ENCODE peak calls at places on chromosomes 4 and X, in six cellular contexts. One of them, this sample, is unnamed.

GRCh38 chr4:137576437-137576836 is 44.1 kb upstream of the PCDH18 start:
- DNase-seq in HFFc6: peak
- DNase-seq in astrocyte: no peak
- DNase-seq in astrocyte of the spinal cord: no peak
- DNase-seq in neural crest cell: no peak
- DNase-seq in glutamatergic neuron: no peak
- DNase-seq in this sample: no peak

GRCh38 chr4:10917475-10918103 is 233.0 kb upstream of the CLNK start:
- DNase-seq in neural crest cell: no peak
- DNase-seq in HFFc6: no peak
- DNase-seq in astrocyte of the spinal cord: peak
- DNase-seq in glutamatergic neuron: no peak
- DNase-seq in astrocyte: peak
- DNase-seq in this sample: no peak

GRCh38 chr4:188139141-188139540 is at the start of gene TRIML1:
- DNase-seq in HFFc6: no peak
- DNase-seq in glutamatergic neuron: no peak
- DNase-seq in astrocyte of the spinal cord: no peak
- DNase-seq in neural crest cell: no peak
- DNase-seq in astrocyte: no peak
- DNase-seq in this sample: no peak

GRCh38 chrX:16873106-16873505 is 2.9 kb upstream of the RBBP7 start:
- DNase-seq in astrocyte: no peak
- DNase-seq in astrocyte of the spinal cord: no peak
- DNase-seq in HFFc6: no peak
- DNase-seq in neural crest cell: no peak
- DNase-seq in glutamatergic neuron: no peak
- DNase-seq in this sample: no peak

GRCh38 chrX:22629105-22629725 is 356.5 kb downstream of the CBLL2 start:
- DNase-seq in astrocyte: peak
- DNase-seq in astrocyte of the spinal cord: peak
- DNase-seq in glutamatergic neuron: no peak
- DNase-seq in HFFc6: peak
- DNase-seq in neural crest cell: no peak
- DNase-seq in this sample: no peak

GRCh38 chr4:132238697-132239096 is 910.4 kb upstream of the PCDH10 start:
- DNase-seq in astrocyte of the spinal cord: no peak
- DNase-seq in glutamatergic neuron: no peak
- DNase-seq in HFFc6: no peak
- DNase-seq in astrocyte: no peak
- DNase-seq in neural crest cell: no peak
- DNase-seq in this sample: no peak

GRCh38 chrX:139931646-139932076 is 1.2 kb downstream of the ATP11C start:
- DNase-seq in glutamatergic neuron: no peak
- DNase-seq in astrocyte of the spinal cord: no peak
- DNase-seq in neural crest cell: peak
- DNase-seq in HFFc6: no peak
- DNase-seq in astrocyte: no peak
- DNase-seq in this sample: no peak

GRCh38 chrX:10125248-10125615 is 31.5 kb upstream of the CLCN4 start:
- DNase-seq in astrocyte: no peak
- DNase-seq in neural crest cell: no peak
- DNase-seq in astrocyte of the spinal cord: no peak
- DNase-seq in glutamatergic neuron: no peak
- DNase-seq in HFFc6: no peak
- DNase-seq in this sample: no peak

GRCh38 chrX:110691446-110691845 is 104.2 kb downstream of the CHRDL1 start:
- DNase-seq in neural crest cell: no peak
- DNase-seq in glutamatergic neuron: no peak
- DNase-seq in astrocyte of the spinal cord: peak
- DNase-seq in astrocyte: peak
- DNase-seq in HFFc6: no peak
- DNase-seq in this sample: no peak

GRCh38 chr4:56330691-56331090 is 56.6 kb downstream of the AASDH start:
- DNase-seq in HFFc6: no peak
- DNase-seq in glutamatergic neuron: no peak
- DNase-seq in neural crest cell: no peak
- DNase-seq in astrocyte: no peak
- DNase-seq in astrocyte of the spinal cord: peak
- DNase-seq in this sample: no peak

GRCh38 chr4:76579596-76580375 is 144.8 kb downstream of the SHROOM3 start:
- DNase-seq in astrocyte: no peak
- DNase-seq in glutamatergic neuron: no peak
- DNase-seq in HFFc6: no peak
- DNase-seq in astrocyte of the spinal cord: no peak
- DNase-seq in neural crest cell: no peak
- DNase-seq in this sample: no peak

GRCh38 chrX:31397119-31397518 is 325.3 kb upstream of the FTHL17 start:
- DNase-seq in HFFc6: peak
- DNase-seq in glutamatergic neuron: no peak
- DNase-seq in astrocyte of the spinal cord: peak
- DNase-seq in astrocyte: peak
- DNase-seq in neural crest cell: no peak
- DNase-seq in this sample: no peak

GRCh38 chrX:154779261-154779660 is 16.6 kb downstream of the DKC1 start:
- DNase-seq in astrocyte of the spinal cord: peak
- DNase-seq in glutamatergic neuron: peak
- DNase-seq in neural crest cell: no peak
- DNase-seq in astrocyte: peak
- DNase-seq in HFFc6: peak
- DNase-seq in this sample: no peak

GRCh38 chr4:4871267-4872147 is 12.0 kb downstream of the MSX1 start:
- DNase-seq in HFFc6: no peak
- DNase-seq in neural crest cell: no peak
- DNase-seq in glutamatergic neuron: no peak
- DNase-seq in astrocyte: no peak
- DNase-seq in astrocyte of the spinal cord: no peak
- DNase-seq in this sample: no peak

GRCh38 chr4:24256547-24256946 is 327.8 kb downstream of the DHX15 start:
- DNase-seq in astrocyte: no peak
- DNase-seq in neural crest cell: no peak
- DNase-seq in HFFc6: no peak
- DNase-seq in glutamatergic neuron: no peak
- DNase-seq in astrocyte of the spinal cord: no peak
- DNase-seq in this sample: no peak

GRCh38 chr4:76658231-76659102 is 223.4 kb downstream of the SHROOM3 start:
- DNase-seq in astrocyte of the spinal cord: peak
- DNase-seq in astrocyte: peak
- DNase-seq in HFFc6: peak
- DNase-seq in neural crest cell: no peak
- DNase-seq in glutamatergic neuron: no peak
- DNase-seq in this sample: no peak

GRCh38 chr4:98199247-98199646 is 56.0 kb upstream of the STPG2 start:
- DNase-seq in neural crest cell: no peak
- DNase-seq in glutamatergic neuron: no peak
- DNase-seq in HFFc6: no peak
- DNase-seq in astrocyte: no peak
- DNase-seq in astrocyte of the spinal cord: no peak
- DNase-seq in this sample: no peak

GRCh38 chrX:68989865-68990606 is 161.2 kb downstream of the EFNB1 start:
- DNase-seq in astrocyte of the spinal cord: peak
- DNase-seq in glutamatergic neuron: peak
- DNase-seq in astrocyte: peak
- DNase-seq in neural crest cell: peak
- DNase-seq in HFFc6: peak
- DNase-seq in this sample: no peak

GRCh38 chrX:87140800-87141483 is 376.7 kb upstream of the KLHL4 start:
- DNase-seq in glutamatergic neuron: no peak
- DNase-seq in HFFc6: no peak
- DNase-seq in astrocyte of the spinal cord: no peak
- DNase-seq in astrocyte: no peak
- DNase-seq in neural crest cell: no peak
- DNase-seq in this sample: no peak

GRCh38 chrX:87409113-87409841 is 108.3 kb upstream of the KLHL4 start:
- DNase-seq in glutamatergic neuron: no peak
- DNase-seq in HFFc6: no peak
- DNase-seq in astrocyte of the spinal cord: peak
- DNase-seq in neural crest cell: no peak
- DNase-seq in astrocyte: peak
- DNase-seq in this sample: no peak

GRCh38 chr4:40243390-40243948 is 46.6 kb downstream of the RHOH start:
- DNase-seq in neural crest cell: no peak
- DNase-seq in astrocyte: no peak
- DNase-seq in glutamatergic neuron: no peak
- DNase-seq in astrocyte of the spinal cord: no peak
- DNase-seq in HFFc6: no peak
- DNase-seq in this sample: no peak

GRCh38 chr4:64582492-64582891 is 173.2 kb upstream of the TECRL start:
- DNase-seq in astrocyte: no peak
- DNase-seq in glutamatergic neuron: no peak
- DNase-seq in HFFc6: no peak
- DNase-seq in astrocyte of the spinal cord: no peak
- DNase-seq in neural crest cell: no peak
- DNase-seq in this sample: no peak

GRCh38 chr4:3484057-3484973 is 21.2 kb downstream of the DOK7 start:
- DNase-seq in HFFc6: no peak
- DNase-seq in astrocyte: no peak
- DNase-seq in neural crest cell: no peak
- DNase-seq in astrocyte of the spinal cord: no peak
- DNase-seq in glutamatergic neuron: no peak
- DNase-seq in this sample: peak

GRCh38 chrX:116204947-116205346 is 34.4 kb downstream of the AGTR2 start:
- DNase-seq in neural crest cell: no peak
- DNase-seq in astrocyte of the spinal cord: peak
- DNase-seq in glutamatergic neuron: no peak
- DNase-seq in HFFc6: no peak
- DNase-seq in astrocyte: peak
- DNase-seq in this sample: no peak

DNA sequence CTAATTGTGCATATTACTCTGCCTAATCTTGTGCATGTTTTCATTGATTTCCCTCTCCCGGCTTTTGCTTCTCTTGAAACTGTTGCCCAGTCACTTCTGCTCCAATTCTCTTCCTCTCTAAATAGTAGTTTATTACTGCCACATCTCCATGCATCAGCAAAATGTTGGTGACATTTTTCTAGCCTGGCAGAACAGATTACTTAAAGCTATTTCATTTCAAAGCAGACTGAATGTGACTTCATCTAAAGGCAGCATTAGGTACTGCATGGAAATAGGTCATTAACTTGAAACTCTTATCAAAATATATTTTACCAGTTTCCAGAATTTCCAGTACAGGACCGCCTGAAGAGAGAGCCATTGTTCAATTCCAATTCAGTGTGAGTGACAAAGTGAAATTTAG is 52.4 kb downstream of the HPGDS start:
- DNase-seq in neural crest cell: no peak
- DNase-seq in HFFc6: no peak
- DNase-seq in glutamatergic neuron: no peak
- DNase-seq in astrocyte of the spinal cord: no peak
- DNase-seq in astrocyte: no peak
- DNase-seq in this sample: no peak
- TF ChIP-seq CTCF in neural crest cell: peak
- TF ChIP-seq CTCF in HFFc6: peak
- TF ChIP-seq CTCF in glutamatergic neuron: peak
- TF ChIP-seq CTCF in astrocyte of the spinal cord: no peak
- TF ChIP-seq CTCF in astrocyte: no peak
- TF ChIP-seq CTCF in this sample: no peak

GRCh38 chr4:1276984-1277383 is 12.7 kb upstream of the MAEA start:
- DNase-seq in glutamatergic neuron: no peak
- DNase-seq in neural crest cell: no peak
- DNase-seq in astrocyte: no peak
- DNase-seq in HFFc6: no peak
- DNase-seq in astrocyte of the spinal cord: no peak
- DNase-seq in this sample: no peak

GRCh38 chr4:1278336-1278670 is 11.4 kb upstream of the MAEA start:
- DNase-seq in glutamatergic neuron: no peak
- DNase-seq in HFFc6: peak
- DNase-seq in astrocyte: peak
- DNase-seq in astrocyte of the spinal cord: no peak
- DNase-seq in neural crest cell: no peak
- DNase-seq in this sample: no peak

GRCh38 chr4:1274871-1275270 is 14.8 kb upstream of the MAEA start:
- DNase-seq in astrocyte of the spinal cord: no peak
- DNase-seq in HFFc6: no peak
- DNase-seq in glutamatergic neuron: no peak
- DNase-seq in neural crest cell: no peak
- DNase-seq in astrocyte: no peak
- DNase-seq in this sample: no peak

GRCh38 chr4:1279253-1279652 is 10.4 kb upstream of the MAEA start:
- DNase-seq in HFFc6: no peak
- DNase-seq in astrocyte of the spinal cord: no peak
- DNase-seq in astrocyte: no peak
- DNase-seq in neural crest cell: no peak
- DNase-seq in glutamatergic neuron: no peak
- DNase-seq in this sample: no peak

GRCh38 chr4:1277667-1278335 is 11.9 kb upstream of the MAEA start:
- DNase-seq in astrocyte: no peak
- DNase-seq in neural crest cell: no peak
- DNase-seq in HFFc6: peak
- DNase-seq in glutamatergic neuron: no peak
- DNase-seq in astrocyte of the spinal cord: no peak
- DNase-seq in this sample: no peak
- TF ChIP-seq CTCF in astrocyte: peak
- TF ChIP-seq CTCF in neural crest cell: peak
- TF ChIP-seq CTCF in HFFc6: peak
- TF ChIP-seq CTCF in glutamatergic neuron: no peak
- TF ChIP-seq CTCF in astrocyte of the spinal cord: no peak
- TF ChIP-seq CTCF in this sample: no peak

GRCh38 chrX:64570204-64570603 is 175.0 kb upstream of the MTMR8 start:
- DNase-seq in neural crest cell: no peak
- DNase-seq in astrocyte: no peak
- DNase-seq in HFFc6: no peak
- DNase-seq in glutamatergic neuron: no peak
- DNase-seq in astrocyte of the spinal cord: no peak
- DNase-seq in this sample: no peak
- TF ChIP-seq CTCF in neural crest cell: peak
- TF ChIP-seq CTCF in astrocyte: no peak
- TF ChIP-seq CTCF in HFFc6: no peak
- TF ChIP-seq CTCF in glutamatergic neuron: peak
- TF ChIP-seq CTCF in astrocyte of the spinal cord: no peak
- TF ChIP-seq CTCF in this sample: no peak

DNA sequence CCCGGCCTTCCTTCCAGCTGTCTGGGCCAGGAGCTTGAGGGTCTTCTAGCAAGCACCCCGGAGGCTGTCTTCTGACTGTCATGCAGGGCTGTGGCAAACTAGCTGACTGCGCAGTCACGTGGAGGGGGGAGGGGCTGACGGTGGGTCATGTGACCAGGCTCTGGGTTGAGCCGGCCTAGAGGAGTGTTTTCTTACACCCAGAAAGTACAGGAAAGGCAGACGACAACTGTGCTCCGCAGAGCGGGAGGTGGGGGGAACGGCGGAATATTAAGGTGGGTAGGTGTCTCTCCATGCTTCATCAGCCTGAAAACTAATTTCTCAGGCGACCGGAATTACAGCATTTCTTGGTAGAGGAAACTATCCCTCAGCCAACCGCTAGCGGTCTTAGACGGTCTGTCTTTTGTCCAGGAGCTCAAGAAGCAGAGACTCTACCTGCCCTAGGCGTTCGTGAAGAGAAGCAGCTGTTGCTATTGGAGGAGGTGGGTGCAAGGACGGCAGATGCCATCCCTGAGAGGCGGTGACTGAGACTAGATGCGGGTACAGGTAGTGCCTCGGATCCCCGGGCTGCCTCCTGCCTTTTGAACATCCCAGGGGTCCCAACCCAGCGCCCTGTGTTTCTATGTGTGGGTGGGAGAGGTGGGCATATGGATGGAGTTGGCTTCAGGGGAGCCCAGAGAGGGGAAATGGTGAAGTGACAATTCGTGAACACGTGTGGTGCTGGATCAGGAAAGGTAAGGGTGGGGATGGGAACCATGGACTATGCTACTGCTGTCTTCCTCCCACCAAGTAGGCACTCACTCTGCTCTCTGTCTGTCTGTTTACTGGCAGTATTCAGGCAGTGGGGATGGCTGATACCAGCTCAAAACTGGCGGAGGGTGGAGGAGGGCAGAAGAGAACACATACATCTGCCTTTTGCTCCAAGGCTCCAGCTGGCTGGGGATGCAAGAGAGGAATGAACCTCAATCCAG is 8.8 kb downstream of the GPRASP1 start:
- DNase-seq in neural crest cell: peak
- DNase-seq in astrocyte of the spinal cord: peak
- DNase-seq in HFFc6: peak
- DNase-seq in astrocyte: peak
- DNase-seq in glutamatergic neuron: peak
- DNase-seq in this sample: peak
- TF ChIP-seq CTCF in neural crest cell: peak
- TF ChIP-seq CTCF in astrocyte of the spinal cord: no peak
- TF ChIP-seq CTCF in HFFc6: peak
- TF ChIP-seq CTCF in astrocyte: no peak
- TF ChIP-seq CTCF in glutamatergic neuron: no peak
- TF ChIP-seq CTCF in this sample: no peak

This sample was measured in activated B cell treated with CpG ODN at 0.5 μM for 24 hours.